ENCODE peak calls at places on chromosomes 13 and 19, in seven cellular contexts. M, X, G, Y, P, K and L are unnamed samples.

GRCh38 chr19:18736415-18737336 is 53.2 kb downstream of the CRTC1 start:
- DNase-seq in M (no peak), X (no peak), G (no peak), Y (no peak), P (no peak), K (no peak), L (no peak)

GRCh38 chr19:5313307-5313706 is 27.3 kb downstream of the PTPRS start:
- DNase-seq in M (peak; percentile 45), X (no peak), G (no peak), Y (no peak), P (no peak), K (no peak), L (no peak)

GRCh38 chr13:114011226-114011625 is 37.4 kb upstream of the C13orf46 start:
- DNase-seq in M (no peak), X (no peak), G (no peak), Y (no peak), P (no peak), K (no peak), L (no peak)

GRCh38 chr19:6925801-6926751 is 38.7 kb downstream of the ADGRE1 start:
- DNase-seq in M (no peak), X (peak; percentile 38), G (no peak), Y (no peak), P (no peak), K (no peak), L (peak; percentile 38)

GRCh38 chr13:22074403-22074802 is 403.5 kb downstream of the FGF9 start:
- DNase-seq in M (no peak), X (no peak), G (no peak), Y (no peak), P (no peak), K (no peak), L (no peak)

GRCh38 chr19:36246006-36246391 is 31.1 kb downstream of the ZNF146 start:
- DNase-seq in M (no peak), X (no peak), G (no peak), Y (no peak), P (no peak), K (no peak), L (peak; percentile 33)

GRCh38 chr19:55070755-55071502 is 4.7 kb upstream of the EPS8L1 start:
- DNase-seq in M (no peak), X (no peak), G (no peak), Y (no peak), P (peak; percentile 32), K (no peak), L (peak; percentile 72)

GRCh38 chr13:31703780-31704179 is 35.5 kb upstream of the RXFP2 start:
- DNase-seq in M (no peak), X (no peak), G (no peak), Y (no peak), P (no peak), K (no peak), L (no peak)

GRCh38 chr19:17337675-17338439 is 504 bp downstream of the GTPBP3 start:
- DNase-seq in M (peak; percentile 60), X (no peak), G (peak; percentile 74), Y (no peak), P (no peak), K (no peak), L (peak; percentile 70)

GRCh38 chr19:56091066-56091490 is 30.0 kb downstream of the ZNF787 start:
- DNase-seq in M (no peak), X (no peak), G (no peak), Y (no peak), P (peak; percentile 34), K (no peak), L (peak; percentile 83)

GRCh38 chr13:106083620-106084350 is 451.7 kb downstream of the EFNB2 start:
- DNase-seq in M (no peak), X (peak; percentile 75), G (no peak), Y (no peak), P (peak; percentile 61), K (no peak), L (peak; percentile 58)

GRCh38 chr13:110555601-110556223 is 5.8 kb downstream of the RAB20 start:
- DNase-seq in M (no peak), X (no peak), G (peak; percentile 9), Y (no peak), P (no peak), K (no peak), L (no peak)

GRCh38 chr13:114068723-114069322 is 63.6 kb downstream of the RASA3 start:
- DNase-seq in M (peak; percentile 52), X (no peak), G (no peak), Y (no peak), P (peak; percentile 86), K (no peak), L (peak; percentile 86)

GRCh38 chr19:5186293-5187050 is 154.1 kb downstream of the PTPRS start:
- DNase-seq in M (no peak), X (no peak), G (no peak), Y (no peak), P (no peak), K (no peak), L (peak; percentile 94)

GRCh38 chr19:8363803-8364771 is at the start of gene ANGPTL4:
- DNase-seq in M (peak; percentile 59), X (peak; percentile 87), G (no peak), Y (peak; percentile 3), P (peak; percentile 88), K (peak; percentile 77), L (peak; percentile 81)

GRCh38 chr13:38346764-38347163 is 2.9 kb upstream of the UFM1 start:
- DNase-seq in M (no peak), X (no peak), G (no peak), Y (no peak), P (no peak), K (no peak), L (no peak)

GRCh38 chr13:108728370-108728769 is 99.0 kb downstream of the MYO16 start:
- DNase-seq in M (no peak), X (peak; percentile 90), G (peak; percentile 0), Y (no peak), P (no peak), K (no peak), L (no peak)

GRCh38 chr13:98279473-98280175 is 102.6 kb upstream of the RNF113B start:
- DNase-seq in M (no peak), X (peak; percentile 72), G (peak; percentile 46), Y (no peak), P (no peak), K (no peak), L (no peak)

GRCh38 chr19:8454218-8454617 is 9.4 kb downstream of the HNRNPM start:
- DNase-seq in M (no peak), X (no peak), G (no peak), Y (no peak), P (no peak), K (no peak), L (no peak)

GRCh38 chr13:111845621-111846351 is 221.2 kb upstream of the SOX1 start:
- DNase-seq in M (no peak), X (peak; percentile 65), G (no peak), Y (no peak), P (no peak), K (no peak), L (no peak)

GRCh38 chr13:73290844-73291243 is 232.0 kb downstream of the KLF5 start:
- DNase-seq in M (no peak), X (no peak), G (no peak), Y (no peak), P (no peak), K (no peak), L (no peak)

GRCh38 chr19:48726573-48726972 is 7.0 kb upstream of the MAMSTR start:
- DNase-seq in M (no peak), X (no peak), G (peak; percentile 83), Y (no peak), P (no peak), K (no peak), L (no peak)

GRCh38 chr13:48242677-48243076 is 9.7 kb downstream of the ITM2B start:
- DNase-seq in M (no peak), X (no peak), G (no peak), Y (no peak), P (no peak), K (no peak), L (no peak)

GRCh38 chr13:109785141-109785891 is 1.1 kb downstream of the IRS2 start:
- DNase-seq in M (peak; percentile 73), X (peak; percentile 81), G (no peak), Y (peak; percentile 41), P (peak; percentile 69), K (peak; percentile 55), L (peak; percentile 84)

GRCh38 chr19:5403968-5404640 is 51.1 kb upstream of the ZNRF4 start:
- DNase-seq in M (peak; percentile 89), X (peak; percentile 99), G (peak; percentile 73), Y (peak; percentile 37), P (peak; percentile 83), K (peak; percentile 74), L (peak; percentile 90)

GRCh38 chr19:2113436-2114211 is 16.9 kb downstream of the IZUMO4 start:
- DNase-seq in M (no peak), X (no peak), G (no peak), Y (no peak), P (peak; percentile 11), K (no peak), L (peak; percentile 73)

GRCh38 chr19:14135985-14136508 is 342 bp downstream of the ASF1B start:
- DNase-seq in M (no peak), X (no peak), G (no peak), Y (no peak), P (no peak), K (no peak), L (no peak)
- H3K27ac ChIP-seq in M (peak overlapping the region; percentile 38), X (no peak overlapping the region), G (peak overlapping the region; percentile 85), Y (peak overlapping the region; percentile 57), P (no peak overlapping the region), K (peak overlapping the region; percentile 74), L (peak overlapping the region; percentile 22)

GRCh38 chr19:38670921-38671398 is 23.5 kb downstream of the ACTN4 start:
- DNase-seq in M (no peak), X (no peak), G (no peak), Y (no peak), P (peak; percentile 58), K (no peak), L (peak; percentile 62)
- H3K27ac ChIP-seq in M (peak overlapping the region; percentile 36), X (no peak overlapping the region), G (no peak overlapping the region), Y (no peak overlapping the region), P (peak overlapping the region; percentile 48), K (peak overlapping the region; percentile 95), L (peak overlapping the region; percentile 91)

GRCh38 chr19:720691-721160 is 12.0 kb downstream of the PALM start:
- DNase-seq in M (peak; percentile 73), X (no peak), G (no peak), Y (no peak), P (no peak), K (no peak), L (no peak)

GRCh38 chr19:722553-723101 is 13.9 kb downstream of the PALM start:
- DNase-seq in M (peak; percentile 76), X (no peak), G (peak; percentile 71), Y (no peak), P (no peak), K (peak; percentile 65), L (no peak)

GRCh38 chr19:725461-726089 is 16.8 kb downstream of the PALM start:
- DNase-seq in M (no peak), X (no peak), G (no peak), Y (no peak), P (no peak), K (no peak), L (no peak)

GRCh38 chr19:723247-723646 is 14.5 kb downstream of the PALM start:
- DNase-seq in M (peak; percentile 72), X (no peak), G (no peak), Y (no peak), P (no peak), K (no peak), L (no peak)

GRCh38 chr19:723714-724113 is 15.0 kb downstream of the PALM start:
- DNase-seq in M (no peak), X (no peak), G (no peak), Y (no peak), P (no peak), K (no peak), L (no peak)
- H3K27ac ChIP-seq in M (no peak overlapping the region), X (no peak overlapping the region), G (no peak overlapping the region), Y (no peak overlapping the region), P (no peak overlapping the region), K (peak overlapping the region; percentile 75), L (no peak overlapping the region)

GRCh38 chr19:35000647-35001501 is 751 bp downstream of the GRAMD1A start:
- DNase-seq in M (peak; percentile 70), X (peak; percentile 71), G (peak; percentile 89), Y (peak; percentile 53), P (peak; percentile 67), K (no peak), L (peak; percentile 62)
- H3K27ac ChIP-seq in M (peak overlapping the region; percentile 97), X (peak overlapping the region; percentile 66), G (peak overlapping the region; percentile 88), Y (peak overlapping the region; percentile 86), P (peak overlapping the region; percentile 55), K (peak overlapping the region; percentile 96), L (peak overlapping the region; percentile 94)